ENCODE peak calls at places on chromosomes 6 and 20, in seven cellular contexts. L, F, Q, X, K, M and Y are unnamed samples.
A peak's percentile ranks its signal among the peaks of the same experiment; 100 is the strongest.

GRCh38 chr6:29509711-29510110 is 22.0 kb upstream of the MAS1L start:
- DNase-seq in L (peak; percentile 45), F (no peak), Q (no peak), X (no peak), K (no peak), M (no peak), Y (no peak)

GRCh38 chr6:134105903-134106302 is 53.5 kb upstream of the SLC2A12 start:
- DNase-seq in L (no peak), F (no peak), Q (no peak), X (no peak), K (no peak), M (no peak), Y (no peak)

GRCh38 chr20:63129991-63130653 is 85.8 kb downstream of the YTHDF1 start:
- DNase-seq in L (peak; percentile 52), F (no peak), Q (peak; percentile 36), X (no peak), K (peak; percentile 43), M (peak; percentile 1), Y (no peak)

GRCh38 chr6:161630674-161631073 is 356.8 kb upstream of the AGPAT4 start:
- DNase-seq in L (no peak), F (peak; percentile 6), Q (no peak), X (no peak), K (no peak), M (no peak), Y (no peak)

GRCh38 chr6:4647414-4648365 is 128.5 kb upstream of the CDYL start:
- DNase-seq in L (peak; percentile 88), F (peak; percentile 81), Q (peak; percentile 77), X (peak; percentile 20), K (peak; percentile 85), M (peak; percentile 83), Y (peak; percentile 78)

GRCh38 chr6:4487538-4487937 is 288.7 kb upstream of the CDYL start:
- DNase-seq in L (no peak), F (no peak), Q (no peak), X (no peak), K (no peak), M (no peak), Y (peak; percentile 74)

GRCh38 chr6:121873595-121873994 is 438.1 kb downstream of the GJA1 start:
- DNase-seq in L (no peak), F (no peak), Q (no peak), X (no peak), K (no peak), M (no peak), Y (no peak)

GRCh38 chr6:158408552-158409130 is 96.4 kb downstream of the TULP4 start:
- DNase-seq in L (no peak), F (peak; percentile 97), Q (no peak), X (no peak), K (no peak), M (peak; percentile 61), Y (no peak)

GRCh38 chr20:18058661-18059467 is 1.1 kb upstream of the OVOL2 start:
- DNase-seq in L (no peak), F (no peak), Q (peak; percentile 65), X (no peak), K (peak; percentile 74), M (no peak), Y (peak; percentile 3)

GRCh38 chr6:48032156-48032555 is 78.8 kb downstream of the PTCHD4 start:
- DNase-seq in L (no peak), F (peak; percentile 98), Q (no peak), X (no peak), K (no peak), M (no peak), Y (peak; percentile 74)

GRCh38 chr6:90109141-90109540 is 187.5 kb downstream of the BACH2 start:
- DNase-seq in L (no peak), F (no peak), Q (no peak), X (no peak), K (no peak), M (no peak), Y (no peak)

GRCh38 chr6:42007753-42008528 is 42.4 kb upstream of the TAF8 start:
- DNase-seq in L (no peak), F (no peak), Q (no peak), X (no peak), K (no peak), M (no peak), Y (no peak)

GRCh38 chr20:49877254-49877990 is 37.9 kb downstream of the SPATA2 start:
- DNase-seq in L (no peak), F (peak; percentile 33), Q (no peak), X (no peak), K (no peak), M (no peak), Y (no peak)

GRCh38 chr6:125423047-125423446 is 121.3 kb upstream of the HDDC2 start:
- DNase-seq in L (no peak), F (no peak), Q (no peak), X (no peak), K (no peak), M (no peak), Y (no peak)

GRCh38 chr6:8420031-8420588 is 15.2 kb downstream of the SLC35B3 start:
- DNase-seq in L (no peak), F (no peak), Q (no peak), X (no peak), K (no peak), M (no peak), Y (no peak)

GRCh38 chr6:157669747-157670216 is 153.3 kb upstream of the SNX9 start:
- DNase-seq in L (peak; percentile 92), F (peak; percentile 79), Q (peak; percentile 74), X (no peak), K (peak; percentile 80), M (peak; percentile 87), Y (peak; percentile 29)

GRCh38 chr6:26445934-26446667 is 5.8 kb downstream of the BTN3A3 start:
- DNase-seq in L (no peak), F (no peak), Q (no peak), X (peak; percentile 62), K (no peak), M (no peak), Y (no peak)

GRCh38 chr6:34178361-34179105 is 32.6 kb upstream of the GRM4 start:
- DNase-seq in L (peak; percentile 72), F (no peak), Q (no peak), X (no peak), K (peak; percentile 60), M (no peak), Y (no peak)

GRCh38 chr6:124676033-124676432 is 286.2 kb upstream of the RNF217 start:
- DNase-seq in L (no peak), F (peak; percentile 84), Q (no peak), X (no peak), K (no peak), M (no peak), Y (peak; percentile 59)

GRCh38 chr6:107866606-107867301 is 42.6 kb upstream of the SCML4 start:
- DNase-seq in L (no peak), F (peak; percentile 14), Q (no peak), X (peak; percentile 47), K (no peak), M (no peak), Y (peak; percentile 20)

GRCh38 chr6:32439708-32440214 is at the start of gene HLA-DRA:
- DNase-seq in L (no peak), F (peak; percentile 24), Q (no peak), X (peak; percentile 85), K (no peak), M (no peak), Y (no peak)

GRCh38 chr6:158910484-158911075 is 89.4 kb downstream of the RSPH3 start:
- DNase-seq in L (no peak), F (peak; percentile 33), Q (no peak), X (no peak), K (no peak), M (no peak), Y (no peak)

GRCh38 chr20:44480097-44480496 is 4.4 kb downstream of the TTPAL start:
- DNase-seq in L (no peak), F (no peak), Q (no peak), X (no peak), K (no peak), M (no peak), Y (no peak)

GRCh38 chr20:44475694-44476560 is at the start of gene TTPAL:
- DNase-seq in L (peak; percentile 90), F (peak; percentile 80), Q (peak; percentile 94), X (peak; percentile 93), K (peak; percentile 96), M (peak; percentile 89), Y (peak; percentile 54)

GRCh38 chr20:44477151-44477550 is 1.5 kb downstream of the TTPAL start:
- DNase-seq in L (no peak), F (peak; percentile 56), Q (no peak), X (no peak), K (no peak), M (no peak), Y (peak; percentile 47)

GRCh38 chr20:44479643-44480042 is 4.0 kb downstream of the TTPAL start:
- DNase-seq in L (no peak), F (no peak), Q (no peak), X (no peak), K (no peak), M (no peak), Y (no peak)

GRCh38 chr20:44478188-44478587 is 2.5 kb downstream of the TTPAL start:
- DNase-seq in L (no peak), F (no peak), Q (no peak), X (no peak), K (no peak), M (no peak), Y (no peak)
- H3K4me1 ChIP-seq in L (peaks cover 27% of the 10 kb centered on the region), F (peaks cover 2% of the 10 kb centered on the region), Q (peaks cover 17% of the 10 kb centered on the region), X (peaks cover 9% of the 10 kb centered on the region), K (peaks cover 10% of the 10 kb centered on the region), M (peaks cover 17% of the 10 kb centered on the region), Y (peaks cover 18% of the 10 kb centered on the region)

GRCh38 chr20:36303020-36303595 is 3.0 kb upstream of the DLGAP4 start:
- DNase-seq in L (no peak), F (no peak), Q (no peak), X (no peak), K (peak; percentile 49), M (no peak), Y (no peak)
- H3K27me3 ChIP-seq in L (peaks cover 93% of the 10 kb centered on the region), F (peaks cover 55% of the 10 kb centered on the region), Q (peaks cover 93% of the 10 kb centered on the region), X (peaks cover 70% of the 10 kb centered on the region), K (peaks cover 81% of the 10 kb centered on the region), M (peaks cover 96% of the 10 kb centered on the region), Y (peaks cover 77% of the 10 kb centered on the region)

GRCh38 chr20:61115627-61116026 is 136.4 kb upstream of the CDH4 start:
- DNase-seq in L (no peak), F (no peak), Q (no peak), X (no peak), K (peak; percentile 47), M (no peak), Y (no peak)
- H3K4me1 ChIP-seq in L (no peaks in the 10 kb centered on the region), F (no peaks in the 10 kb centered on the region), Q (no peaks in the 10 kb centered on the region), X (no peaks in the 10 kb centered on the region), K (no peaks in the 10 kb centered on the region), M (no peaks in the 10 kb centered on the region), Y (no peaks in the 10 kb centered on the region)

GRCh38 chr6:100344761-100345160 is 120.0 kb downstream of the SIM1 start:
- DNase-seq in L (no peak), F (peak; percentile 85), Q (no peak), X (no peak), K (no peak), M (no peak), Y (peak; percentile 49)

GRCh38 chr6:100344321-100344720 is 120.4 kb downstream of the SIM1 start:
- DNase-seq in L (no peak), F (peak; percentile 54), Q (no peak), X (no peak), K (no peak), M (no peak), Y (no peak)

GRCh38 chr6:100346203-100346602 is 118.5 kb downstream of the SIM1 start:
- DNase-seq in L (no peak), F (peak; percentile 70), Q (no peak), X (no peak), K (no peak), M (no peak), Y (no peak)

GRCh38 chr6:100347901-100348550 is 116.7 kb downstream of the SIM1 start:
- DNase-seq in L (no peak), F (peak; percentile 89), Q (no peak), X (peak; percentile 53), K (no peak), M (no peak), Y (no peak)

GRCh38 chr6:100346828-100347227 is 117.9 kb downstream of the SIM1 start:
- DNase-seq in L (no peak), F (peak; percentile 89), Q (no peak), X (no peak), K (no peak), M (no peak), Y (no peak)
- H3K27me3 ChIP-seq in L (no peaks in the 10 kb centered on the region), F (no peaks in the 10 kb centered on the region), Q (no peaks in the 10 kb centered on the region), X (no peaks in the 10 kb centered on the region), K (no peaks in the 10 kb centered on the region), M (no peaks in the 10 kb centered on the region), Y (peaks cover 19% of the 10 kb centered on the region)